ENCODE peak calls at places on chromosomes 12 and 14, in six cellular contexts. X is H1, G is Calu3, Y is choroid plexus epithelial cell, U is osteoblast, L is nephron progenitor cell. M is an unnamed sample.

GRCh38 chr12:63889236-63889635 is 44.7 kb downstream of the SRGAP1 start:
- DNase-seq in X (no peak), G (no peak), Y (peak), U (peak), L (no peak), M (no peak)

GRCh38 chr12:47534695-47535094 is 171.1 kb downstream of the RPAP3 start:
- DNase-seq in X (no peak), G (no peak), Y (peak), U (no peak), L (no peak), M (no peak)

GRCh38 chr14:88841741-88842140 is 17.3 kb downstream of the TTC8 start:
- DNase-seq in X (no peak), G (no peak), Y (no peak), U (no peak), L (no peak), M (no peak)

GRCh38 chr12:53743277-53744129 is 8.3 kb downstream of the CISTR start:
- DNase-seq in X (no peak), G (peak), Y (peak), U (peak), L (peak), M (peak)

GRCh38 chr12:21918456-21918855 is 22.8 kb downstream of the ABCC9 start:
- DNase-seq in X (no peak), G (no peak), Y (no peak), U (no peak), L (no peak), M (no peak)

GRCh38 chr14:101184104-101184455 is 280.6 kb upstream of the RTL1 start:
- DNase-seq in X (no peak), G (no peak), Y (no peak), U (no peak), L (no peak), M (no peak)

GRCh38 chr12:111401167-111401605 is 4.5 kb upstream of the SH2B3 start:
- DNase-seq in X (no peak), G (no peak), Y (no peak), U (no peak), L (no peak), M (no peak)

GRCh38 chr12:11486623-11487444 is 91.5 kb upstream of the PRB2 start:
- DNase-seq in X (no peak), G (peak), Y (peak), U (peak), L (peak), M (peak)

GRCh38 chr14:31320216-31320615 is 100.1 kb downstream of the HEATR5A start:
- DNase-seq in X (no peak), G (no peak), Y (no peak), U (no peak), L (no peak), M (peak)

GRCh38 chr12:109833307-109834189 is at the start of gene TRPV4:
- DNase-seq in X (no peak), G (peak), Y (peak), U (peak), L (peak), M (peak)

GRCh38 chr14:104579507-104579906 is at the start of gene C14orf180:
- DNase-seq in X (no peak), G (no peak), Y (no peak), U (no peak), L (no peak), M (no peak)

GRCh38 chr14:79332504-79333197 is 878.7 kb downstream of the DIO2 start:
- DNase-seq in X (no peak), G (no peak), Y (peak), U (no peak), L (no peak), M (no peak)

GRCh38 chr12:56634242-56634836 is 4.2 kb upstream of the BAZ2A start:
- DNase-seq in X (no peak), G (peak), Y (peak), U (peak), L (peak), M (peak)

GRCh38 chr12:96698521-96698920 is 208.5 kb upstream of the NEDD1 start:
- DNase-seq in X (no peak), G (no peak), Y (peak), U (no peak), L (no peak), M (no peak)

GRCh38 chr12:121578230-121579189 is 2.3 kb downstream of the KDM2B start:
- DNase-seq in X (peak), G (no peak), Y (peak), U (peak), L (peak), M (peak)

GRCh38 chr14:22540811-22541360 is 48.1 kb downstream of the DAD1 start:
- DNase-seq in X (no peak), G (no peak), Y (no peak), U (no peak), L (no peak), M (no peak)

GRCh38 chr14:31449971-31450610 is 7.2 kb downstream of the DTD2 start:
- DNase-seq in X (no peak), G (no peak), Y (peak), U (peak), L (no peak), M (no peak)

GRCh38 chr14:63157195-63157594 is 47.0 kb upstream of the RHOJ start:
- DNase-seq in X (no peak), G (no peak), Y (no peak), U (no peak), L (no peak), M (no peak)

GRCh38 chr12:704516-705242 is 41.4 kb upstream of the NINJ2 start:
- DNase-seq in X (no peak), G (no peak), Y (no peak), U (no peak), L (no peak), M (no peak)

DNA sequence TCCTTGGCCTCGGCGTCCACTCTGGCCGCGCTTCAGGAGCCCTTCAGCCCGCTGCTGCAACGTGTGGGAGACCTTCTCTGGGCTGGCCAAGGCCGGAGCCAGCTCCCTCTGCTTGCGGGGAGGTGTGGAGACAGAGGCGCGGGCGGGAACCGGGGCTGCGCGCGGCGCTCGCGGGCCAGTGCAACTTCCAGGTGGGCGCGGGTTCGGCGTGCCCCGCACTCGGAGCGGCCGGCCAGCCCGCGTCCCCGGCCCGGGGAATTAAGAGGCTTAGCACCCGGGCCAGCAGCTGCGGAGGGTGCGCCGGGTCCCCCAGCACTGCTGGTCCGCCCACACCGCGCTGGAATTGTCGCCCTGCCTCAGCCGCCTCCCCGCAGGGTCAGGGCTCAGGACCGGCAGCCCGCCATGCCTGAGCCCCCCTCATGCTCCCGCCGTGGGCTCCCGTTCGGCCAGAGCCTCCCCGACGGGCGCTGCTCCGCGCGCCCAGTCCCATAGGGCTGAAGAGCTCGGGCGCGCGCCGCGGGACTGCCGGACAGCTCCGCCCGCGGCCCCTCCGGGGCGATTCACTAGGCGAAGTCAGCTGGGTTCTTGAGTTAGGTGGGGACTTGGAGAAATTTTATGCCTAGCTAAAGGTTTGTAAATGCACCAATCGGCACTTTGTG is 673.9 kb downstream of the SLC16A7 start:
- DNase-seq in X (no peak), G (no peak), Y (no peak), U (no peak), L (no peak), M (no peak)
- TF ChIP-seq CTCF in X (no peak), G (no peak), Y (no peak), U (no peak), L (no peak), M (no peak)

GRCh38 chr12:132424811-132425210 is 65.1 kb upstream of the FBRSL1 start:
- DNase-seq in X (no peak), G (no peak), Y (no peak), U (no peak), L (no peak), M (no peak)

GRCh38 chr12:132423251-132424117 is 66.5 kb upstream of the FBRSL1 start:
- DNase-seq in X (no peak), G (no peak), Y (no peak), U (no peak), L (peak), M (peak)

GRCh38 chr12:132419612-132420237 is 70.2 kb upstream of the FBRSL1 start:
- DNase-seq in X (no peak), G (no peak), Y (no peak), U (no peak), L (no peak), M (no peak)

GRCh38 chr12:132424118-132424438 is 65.9 kb upstream of the FBRSL1 start:
- DNase-seq in X (no peak), G (no peak), Y (no peak), U (no peak), L (no peak), M (no peak)

DNA sequence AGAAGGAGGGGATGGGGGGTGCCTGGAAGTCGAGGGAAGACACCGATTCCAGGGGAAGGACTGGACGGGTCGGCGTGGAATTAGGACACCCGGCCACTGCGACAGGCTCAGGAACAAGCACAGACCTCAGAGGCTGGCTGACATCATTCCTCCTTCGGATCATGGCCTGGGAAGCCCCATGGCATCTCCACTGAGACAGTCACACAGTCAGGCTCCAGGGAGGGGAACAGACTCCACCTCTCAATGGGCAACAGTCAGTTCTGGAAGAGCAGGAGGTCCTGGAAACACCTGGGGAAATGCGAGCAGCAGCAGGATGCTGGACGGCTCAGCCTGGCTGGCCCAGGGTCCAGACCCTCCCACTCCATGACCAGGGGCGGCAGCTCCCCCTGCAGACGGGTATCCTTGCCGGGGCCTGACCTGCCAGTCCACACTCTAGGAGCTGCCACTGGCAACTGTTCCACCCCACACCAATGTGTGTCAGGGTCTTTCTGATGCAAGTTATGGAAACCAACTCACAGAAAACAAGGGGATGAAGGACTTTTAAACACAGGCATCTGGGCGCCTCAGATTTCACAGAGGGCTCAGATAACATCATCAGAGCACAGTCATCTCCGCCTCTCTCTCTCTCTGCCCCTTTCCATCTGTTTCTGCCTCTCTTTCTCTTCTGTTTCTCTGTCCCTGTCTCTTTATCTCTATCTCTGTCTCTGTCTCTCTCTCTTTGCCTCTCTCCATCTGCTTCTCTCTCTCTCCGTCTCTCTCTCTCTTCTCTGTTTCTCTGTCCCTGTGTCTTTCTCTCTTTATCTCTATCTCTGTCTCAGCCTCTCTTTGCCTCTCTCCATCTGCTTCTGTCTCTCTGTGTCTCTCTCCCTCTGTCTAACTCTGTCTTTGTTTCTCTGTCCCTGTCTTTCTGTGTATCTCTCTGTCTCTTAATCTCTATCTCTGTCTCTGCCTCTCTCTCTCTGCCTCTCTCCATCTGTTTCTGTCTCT is 67.6 kb upstream of the FBRSL1 start:
- DNase-seq in X (no peak), G (no peak), Y (no peak), U (no peak), L (peak), M (peak)
- TF ChIP-seq CTCF in X (peak), G (no peak), Y (no peak), U (no peak), L (peak), M (no peak)

DNA sequence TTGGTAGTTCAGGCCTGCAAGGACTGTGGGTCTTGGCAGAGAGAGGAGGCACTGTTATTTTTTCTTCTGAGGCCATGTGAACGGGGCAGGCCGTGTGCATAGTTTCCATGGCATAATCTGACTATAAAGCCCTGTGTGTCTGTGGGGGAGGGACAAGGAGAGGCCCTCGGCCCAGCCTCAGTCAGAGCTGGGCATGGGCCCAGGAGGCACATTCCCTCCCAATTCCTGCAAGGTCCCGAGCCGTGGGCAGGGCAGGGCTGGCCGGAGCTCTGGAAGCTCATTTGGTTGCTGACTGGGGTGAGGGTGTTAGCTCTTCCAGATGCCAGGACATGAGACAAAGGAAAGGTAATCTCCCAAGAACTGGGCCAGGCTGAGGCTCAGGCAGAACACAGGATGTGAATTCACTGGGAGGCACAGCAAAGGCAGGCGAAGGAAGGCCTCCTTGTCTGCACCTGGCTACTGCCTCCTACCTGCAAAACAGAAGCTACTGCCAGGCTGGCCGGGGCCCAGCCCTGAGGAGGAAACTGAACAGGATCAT is 22.0 kb upstream of the PLEKHG3 start:
- DNase-seq in X (no peak), G (no peak), Y (peak), U (peak), L (no peak), M (no peak)
- TF ChIP-seq CTCF in X (peak), G (no peak), Y (no peak), U (no peak), L (no peak), M (no peak)

GRCh38 chr12:78343657-78344056 is 513.0 kb downstream of the NAV3 start:
- DNase-seq in X (no peak), G (no peak), Y (no peak), U (no peak), L (no peak), M (no peak)

GRCh38 chr12:78340406-78340805 is 509.7 kb downstream of the NAV3 start:
- DNase-seq in X (no peak), G (no peak), Y (no peak), U (no peak), L (no peak), M (no peak)

DNA sequence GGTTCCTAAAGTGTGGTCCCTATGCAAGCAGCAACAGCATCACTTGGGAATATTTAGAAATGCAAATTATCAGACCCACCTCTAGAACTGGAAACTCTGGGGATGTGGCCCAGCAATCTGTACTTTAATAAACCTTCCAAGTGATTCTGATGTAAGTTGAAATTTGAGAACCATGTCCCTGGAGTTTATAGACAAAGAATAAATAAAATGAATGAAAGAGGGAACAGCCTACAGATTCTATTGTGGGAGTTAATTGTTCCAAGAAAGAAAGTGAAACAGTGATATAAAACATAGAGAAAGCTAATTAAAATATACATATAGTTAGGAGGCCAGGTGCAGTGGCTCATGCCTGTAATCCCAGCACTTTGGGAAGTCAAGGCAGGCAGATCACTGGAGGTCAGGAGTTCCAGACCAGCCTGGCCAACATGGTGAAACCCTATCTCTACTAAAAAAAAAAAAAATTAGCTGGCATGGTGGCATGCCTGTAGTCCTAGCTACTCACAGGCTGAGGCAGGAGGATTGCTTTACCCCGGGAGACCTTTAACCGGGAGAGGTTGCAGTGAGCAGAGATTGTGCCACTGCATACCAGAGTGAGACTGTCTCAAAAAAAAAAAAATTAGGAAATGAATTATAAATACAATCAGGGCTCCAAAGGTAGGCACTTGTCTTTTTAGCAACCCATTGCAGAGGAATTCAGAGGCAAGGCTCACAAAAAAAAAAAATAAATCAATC is 507.5 kb downstream of the NAV3 start:
- DNase-seq in X (no peak), G (no peak), Y (no peak), U (no peak), L (no peak), M (no peak)
- TF ChIP-seq CTCF in X (no peak), G (no peak), Y (no peak), U (no peak), L (no peak), M (no peak)

DNA sequence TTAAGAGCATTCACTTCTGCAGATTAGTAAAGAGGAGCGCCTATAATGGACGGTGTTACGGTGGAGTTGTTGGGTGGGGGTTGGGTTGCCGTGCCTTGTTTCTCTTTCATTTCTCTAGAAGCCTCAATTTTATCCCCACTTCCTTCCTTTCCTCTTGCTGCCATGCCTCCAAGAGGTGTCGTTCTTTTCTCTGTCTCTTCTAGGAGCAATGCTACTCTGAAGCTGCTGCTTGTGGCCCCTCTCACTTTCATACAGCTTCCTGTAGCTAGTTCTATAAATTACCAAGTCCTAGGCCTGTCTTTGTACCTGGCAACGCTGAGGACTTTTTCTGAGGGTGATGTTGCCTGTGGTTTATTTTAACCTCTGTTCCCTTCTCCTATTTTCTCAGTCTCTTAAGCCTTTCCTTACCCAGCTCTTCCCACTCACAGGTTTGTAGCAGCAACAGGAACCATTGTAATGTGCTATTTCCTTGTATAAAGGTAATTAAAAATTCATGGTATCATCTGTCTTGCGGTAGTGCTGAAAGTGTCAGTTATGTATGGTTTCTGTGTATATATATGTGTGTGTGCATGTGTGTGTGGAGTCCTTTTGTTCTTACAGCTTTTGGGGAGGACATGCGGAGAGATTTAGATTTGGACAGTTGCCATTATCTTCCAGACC is 44.0 kb downstream of the DDHD1 start:
- DNase-seq in X (no peak), G (no peak), Y (no peak), U (no peak), L (no peak), M (no peak)
- TF ChIP-seq CTCF in X (no peak), G (no peak), Y (no peak), U (no peak), L (no peak), M (no peak)

GRCh38 chr12:46110928-46111699 is 120.7 kb upstream of the SCAF11 start:
- DNase-seq in X (no peak), G (no peak), Y (peak), U (no peak), L (no peak), M (no peak)
- TF ChIP-seq CTCF in X (no peak), G (no peak), Y (peak), U (peak), L (no peak), M (no peak)

GRCh38 chr12:14810953-14811483 is 3.0 kb downstream of the SMCO3 start:
- DNase-seq in X (no peak), G (peak), Y (peak), U (peak), L (no peak), M (no peak)
- TF ChIP-seq CTCF in X (peak), G (peak), Y (peak), U (peak), L (no peak), M (no peak)

GRCh38 chr12:125184213-125184952 is 119.1 kb downstream of the AACS start:
- DNase-seq in X (no peak), G (no peak), Y (no peak), U (no peak), L (no peak), M (no peak)

GRCh38 chr12:125185311-125185739 is 120.1 kb downstream of the AACS start:
- DNase-seq in X (no peak), G (no peak), Y (peak), U (no peak), L (peak), M (peak)

GRCh38 chr12:125187148-125187733 is 122.0 kb downstream of the AACS start:
- DNase-seq in X (no peak), G (peak), Y (no peak), U (peak), L (peak), M (peak)

GRCh38 chr12:125186471-125187147 is 121.4 kb downstream of the AACS start:
- DNase-seq in X (no peak), G (peak), Y (peak), U (peak), L (no peak), M (no peak)

GRCh38 chr12:125185740-125186470 is 120.7 kb downstream of the AACS start:
- DNase-seq in X (no peak), G (peak), Y (peak), U (peak), L (peak), M (peak)
- TF ChIP-seq CTCF in X (peak), G (peak), Y (peak), U (no peak), L (no peak), M (peak)

DNA sequence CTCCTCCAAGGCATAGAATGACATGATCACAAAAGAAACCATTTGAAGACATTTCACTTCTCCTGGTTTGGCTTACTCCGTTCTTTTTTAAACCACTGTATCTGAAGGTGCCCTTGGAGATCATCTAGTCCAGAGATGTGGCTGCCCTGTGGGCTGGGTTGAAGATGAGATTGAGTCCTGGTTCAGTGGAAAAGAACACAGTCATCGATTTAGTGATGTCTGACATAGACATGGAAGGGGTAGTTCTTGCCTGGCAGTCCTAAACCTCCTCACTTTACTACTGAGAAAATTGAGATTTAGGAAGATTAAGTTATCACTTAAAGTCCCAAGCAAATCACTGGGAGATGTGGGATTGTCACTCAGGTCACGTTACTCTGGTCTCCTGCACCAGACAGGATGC is 2.8 kb downstream of the VSIG10 start:
- DNase-seq in X (no peak), G (no peak), Y (no peak), U (peak), L (no peak), M (no peak)
- TF ChIP-seq CTCF in X (no peak), G (no peak), Y (no peak), U (no peak), L (no peak), M (no peak)

GRCh38 chr12:49060237-49061156 is at the start of gene KMT2D:
- DNase-seq in X (peak), G (peak), Y (peak), U (peak), L (peak), M (peak)
- TF ChIP-seq CTCF in X (no peak), G (no peak), Y (peak), U (peak), L (no peak), M (no peak)

M was measured in glutamatergic neuron.